ENCODE peak calls at places on chromosome 14, in ten cellular contexts. One of them, this sample, is unnamed.

GRCh38 chr14:53190938-53191337 is 37.8 kb upstream of the DDHD1 start:
- DNase-seq in H1: no peak
- DNase-seq in WERI-Rb-1: no peak
- DNase-seq in heart left ventricle: no peak
- DNase-seq in tibial artery: no peak
- DNase-seq in mucosa of descending colon: no peak
- DNase-seq in coronary artery: no peak
- DNase-seq in retinal pigment epithelial cell: no peak
- DNase-seq in foreskin fibroblast: peak
- DNase-seq in ovary: no peak
- DNase-seq in this sample: no peak

GRCh38 chr14:42961509-42961908 is 1354.8 kb downstream of the LRFN5 start:
- DNase-seq in foreskin fibroblast: no peak
- DNase-seq in WERI-Rb-1: no peak
- DNase-seq in ovary: no peak
- DNase-seq in retinal pigment epithelial cell: no peak
- DNase-seq in mucosa of descending colon: no peak
- DNase-seq in H1: no peak
- DNase-seq in tibial artery: no peak
- DNase-seq in heart left ventricle: no peak
- DNase-seq in coronary artery: no peak
- DNase-seq in this sample: no peak

GRCh38 chr14:57746563-57746962 is 119.3 kb downstream of the SLC35F4 start:
- DNase-seq in foreskin fibroblast: no peak
- DNase-seq in ovary: no peak
- DNase-seq in heart left ventricle: no peak
- DNase-seq in retinal pigment epithelial cell: no peak
- DNase-seq in mucosa of descending colon: no peak
- DNase-seq in tibial artery: no peak
- DNase-seq in coronary artery: no peak
- DNase-seq in H1: no peak
- DNase-seq in WERI-Rb-1: no peak
- DNase-seq in this sample: no peak

GRCh38 chr14:77485901-77486678 is 12.5 kb downstream of the ISM2 start:
- DNase-seq in tibial artery: no peak
- DNase-seq in coronary artery: no peak
- DNase-seq in WERI-Rb-1: no peak
- DNase-seq in ovary: no peak
- DNase-seq in heart left ventricle: no peak
- DNase-seq in mucosa of descending colon: no peak
- DNase-seq in foreskin fibroblast: peak
- DNase-seq in H1: no peak
- DNase-seq in retinal pigment epithelial cell: no peak
- DNase-seq in this sample: no peak

GRCh38 chr14:31090872-31091764 is 64.9 kb upstream of the STRN3 start:
- DNase-seq in foreskin fibroblast: peak
- DNase-seq in coronary artery: peak
- DNase-seq in WERI-Rb-1: no peak
- DNase-seq in tibial artery: peak
- DNase-seq in H1: no peak
- DNase-seq in retinal pigment epithelial cell: peak
- DNase-seq in ovary: no peak
- DNase-seq in heart left ventricle: no peak
- DNase-seq in mucosa of descending colon: peak
- DNase-seq in this sample: no peak

GRCh38 chr14:106506901-106507305 is 980.5 kb downstream of the TMEM121 start:
- DNase-seq in WERI-Rb-1: no peak
- DNase-seq in coronary artery: no peak
- DNase-seq in mucosa of descending colon: peak
- DNase-seq in H1: no peak
- DNase-seq in heart left ventricle: no peak
- DNase-seq in ovary: no peak
- DNase-seq in tibial artery: no peak
- DNase-seq in foreskin fibroblast: no peak
- DNase-seq in retinal pigment epithelial cell: no peak
- DNase-seq in this sample: no peak

GRCh38 chr14:104923596-104924420 is 871 bp upstream of the PLD4 start:
- DNase-seq in ovary: no peak
- DNase-seq in mucosa of descending colon: no peak
- DNase-seq in heart left ventricle: no peak
- DNase-seq in foreskin fibroblast: no peak
- DNase-seq in tibial artery: no peak
- DNase-seq in coronary artery: no peak
- DNase-seq in retinal pigment epithelial cell: no peak
- DNase-seq in WERI-Rb-1: no peak
- DNase-seq in H1: no peak
- DNase-seq in this sample: no peak

GRCh38 chr14:71150737-71151136 is 243.5 kb downstream of the PCNX1 start:
- DNase-seq in tibial artery: no peak
- DNase-seq in foreskin fibroblast: no peak
- DNase-seq in WERI-Rb-1: no peak
- DNase-seq in retinal pigment epithelial cell: no peak
- DNase-seq in heart left ventricle: no peak
- DNase-seq in mucosa of descending colon: no peak
- DNase-seq in coronary artery: no peak
- DNase-seq in ovary: no peak
- DNase-seq in H1: no peak
- DNase-seq in this sample: peak

DNA sequence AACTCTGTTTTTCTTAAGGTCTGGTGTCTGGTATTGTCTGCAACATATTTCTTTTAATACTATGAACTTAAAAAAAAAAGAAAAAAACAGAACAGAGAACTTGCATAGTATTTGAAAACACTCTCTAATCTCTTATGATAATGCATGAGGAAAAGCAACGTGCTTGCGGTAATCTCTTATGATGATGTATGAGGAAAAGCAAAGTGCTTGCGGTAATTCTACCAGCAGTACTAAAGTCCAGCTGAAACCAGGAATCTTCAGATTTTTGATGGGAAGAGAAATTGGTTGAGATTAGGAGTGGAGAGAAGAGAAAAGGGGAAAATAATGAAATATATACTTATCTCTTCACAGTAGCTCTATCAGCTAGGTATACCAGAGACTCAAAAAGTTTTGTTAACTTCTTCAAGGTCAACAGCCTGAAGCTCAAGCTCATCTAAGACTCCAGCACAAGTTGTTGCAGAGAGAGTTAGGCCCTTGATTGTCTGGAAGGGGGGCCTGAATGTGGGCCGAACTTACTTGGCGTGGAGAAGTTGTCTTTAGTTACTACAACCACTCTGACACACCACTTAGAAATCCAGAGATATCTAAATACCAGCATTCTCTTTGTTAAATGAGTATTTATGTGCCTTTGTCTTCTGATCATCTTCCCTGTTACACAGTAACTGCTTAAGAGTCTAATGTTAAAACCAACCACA is 240.4 kb downstream of the PRKD1 start:
- DNase-seq in H1: no peak
- DNase-seq in foreskin fibroblast: no peak
- DNase-seq in WERI-Rb-1: no peak
- DNase-seq in tibial artery: no peak
- DNase-seq in ovary: no peak
- DNase-seq in mucosa of descending colon: no peak
- DNase-seq in retinal pigment epithelial cell: no peak
- DNase-seq in heart left ventricle: no peak
- DNase-seq in coronary artery: no peak
- DNase-seq in this sample: no peak
- TF ChIP-seq CTCF in H1: no peak
- TF ChIP-seq CTCF in foreskin fibroblast: no peak
- TF ChIP-seq CTCF in WERI-Rb-1: no peak
- TF ChIP-seq CTCF in tibial artery: no peak
- TF ChIP-seq CTCF in ovary: no peak
- TF ChIP-seq CTCF in mucosa of descending colon: no peak
- TF ChIP-seq CTCF in retinal pigment epithelial cell: no peak
- TF ChIP-seq CTCF in heart left ventricle: no peak
- TF ChIP-seq CTCF in coronary artery: no peak
- TF ChIP-seq CTCF in this sample: no peak

GRCh38 chr14:90534838-90535555 is 138.2 kb downstream of the CALM1 start:
- DNase-seq in heart left ventricle: no peak
- DNase-seq in H1: no peak
- DNase-seq in coronary artery: no peak
- DNase-seq in foreskin fibroblast: no peak
- DNase-seq in WERI-Rb-1: no peak
- DNase-seq in retinal pigment epithelial cell: no peak
- DNase-seq in mucosa of descending colon: no peak
- DNase-seq in tibial artery: no peak
- DNase-seq in ovary: no peak
- DNase-seq in this sample: no peak

GRCh38 chr14:90536092-90536491 is 139.3 kb downstream of the CALM1 start:
- DNase-seq in heart left ventricle: peak
- DNase-seq in retinal pigment epithelial cell: no peak
- DNase-seq in coronary artery: no peak
- DNase-seq in ovary: peak
- DNase-seq in H1: no peak
- DNase-seq in foreskin fibroblast: no peak
- DNase-seq in WERI-Rb-1: peak
- DNase-seq in tibial artery: no peak
- DNase-seq in mucosa of descending colon: no peak
- DNase-seq in this sample: no peak

GRCh38 chr14:90535556-90535930 is 138.7 kb downstream of the CALM1 start:
- DNase-seq in foreskin fibroblast: no peak
- DNase-seq in ovary: no peak
- DNase-seq in coronary artery: no peak
- DNase-seq in heart left ventricle: no peak
- DNase-seq in mucosa of descending colon: no peak
- DNase-seq in tibial artery: no peak
- DNase-seq in retinal pigment epithelial cell: no peak
- DNase-seq in WERI-Rb-1: no peak
- DNase-seq in H1: no peak
- DNase-seq in this sample: no peak

GRCh38 chr14:90538095-90538494 is 141.3 kb downstream of the CALM1 start:
- DNase-seq in retinal pigment epithelial cell: no peak
- DNase-seq in mucosa of descending colon: no peak
- DNase-seq in WERI-Rb-1: no peak
- DNase-seq in coronary artery: no peak
- DNase-seq in tibial artery: no peak
- DNase-seq in heart left ventricle: no peak
- DNase-seq in H1: no peak
- DNase-seq in ovary: no peak
- DNase-seq in foreskin fibroblast: no peak
- DNase-seq in this sample: no peak

DNA sequence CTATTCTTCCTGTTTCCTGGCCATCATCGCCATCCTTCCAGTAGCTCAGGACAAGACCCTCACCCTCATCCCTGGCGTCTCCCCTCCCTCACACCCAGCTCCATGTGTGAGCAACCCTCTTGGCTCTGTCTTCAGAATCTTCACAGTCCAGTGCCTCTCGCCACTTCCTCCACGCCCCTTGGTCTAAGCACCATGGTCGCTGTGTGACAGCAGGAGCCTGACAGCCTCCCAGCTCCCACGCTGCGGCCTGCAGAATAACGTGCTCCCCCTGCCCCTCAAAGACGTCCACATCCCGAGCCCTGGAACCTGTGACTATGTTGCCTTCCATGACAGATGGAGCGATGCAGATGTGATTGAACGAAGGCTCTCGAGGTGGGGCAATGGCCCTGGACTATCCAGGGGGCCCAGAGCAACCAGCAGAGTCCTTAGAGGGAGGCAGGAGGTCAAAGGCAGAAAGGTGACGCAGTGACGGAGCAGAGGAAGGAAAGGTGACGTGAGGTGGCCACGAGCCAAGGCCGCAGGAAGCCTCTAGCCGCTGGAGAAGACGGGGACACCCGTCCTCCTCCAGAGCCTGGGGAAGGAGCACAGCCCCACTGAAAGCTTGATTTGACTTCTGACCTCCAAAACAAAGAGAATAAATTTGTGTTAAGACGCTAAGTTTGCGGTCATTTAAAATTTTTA is 139.8 kb downstream of the CALM1 start:
- DNase-seq in tibial artery: no peak
- DNase-seq in heart left ventricle: no peak
- DNase-seq in coronary artery: no peak
- DNase-seq in H1: no peak
- DNase-seq in retinal pigment epithelial cell: no peak
- DNase-seq in WERI-Rb-1: no peak
- DNase-seq in foreskin fibroblast: no peak
- DNase-seq in ovary: no peak
- DNase-seq in mucosa of descending colon: no peak
- DNase-seq in this sample: no peak
- H3K4me3 ChIP-seq in tibial artery: no peak
- H3K4me3 ChIP-seq in heart left ventricle: no peak
- H3K4me3 ChIP-seq in coronary artery: no peak
- H3K4me3 ChIP-seq in H1: no peak
- H3K4me3 ChIP-seq in retinal pigment epithelial cell: no peak
- H3K4me3 ChIP-seq in WERI-Rb-1: no peak
- H3K4me3 ChIP-seq in foreskin fibroblast: no peak
- H3K4me3 ChIP-seq in ovary: no peak
- H3K4me3 ChIP-seq in mucosa of descending colon: no peak
- H3K4me3 ChIP-seq in this sample: no peak

GRCh38 chr14:68762944-68763831 is 29.7 kb downstream of the ZFP36L1 start:
- DNase-seq in tibial artery: no peak
- DNase-seq in foreskin fibroblast: peak
- DNase-seq in heart left ventricle: peak
- DNase-seq in H1: no peak
- DNase-seq in WERI-Rb-1: peak
- DNase-seq in coronary artery: no peak
- DNase-seq in mucosa of descending colon: peak
- DNase-seq in retinal pigment epithelial cell: no peak
- DNase-seq in ovary: peak
- DNase-seq in this sample: peak
- TF ChIP-seq CTCF in tibial artery: no peak
- TF ChIP-seq CTCF in foreskin fibroblast: no peak
- TF ChIP-seq CTCF in heart left ventricle: no peak
- TF ChIP-seq CTCF in H1: no peak
- TF ChIP-seq CTCF in WERI-Rb-1: peak
- TF ChIP-seq CTCF in coronary artery: no peak
- TF ChIP-seq CTCF in mucosa of descending colon: no peak
- TF ChIP-seq CTCF in retinal pigment epithelial cell: no peak
- TF ChIP-seq CTCF in ovary: peak
- TF ChIP-seq CTCF in this sample: no peak

GRCh38 chr14:94126800-94127199 is 2.6 kb downstream of the IFI27L2 start:
- DNase-seq in retinal pigment epithelial cell: no peak
- DNase-seq in H1: no peak
- DNase-seq in foreskin fibroblast: no peak
- DNase-seq in tibial artery: no peak
- DNase-seq in ovary: no peak
- DNase-seq in WERI-Rb-1: no peak
- DNase-seq in coronary artery: no peak
- DNase-seq in heart left ventricle: no peak
- DNase-seq in mucosa of descending colon: no peak
- DNase-seq in this sample: no peak

GRCh38 chr14:94129111-94129757 is at the start of gene IFI27L2:
- DNase-seq in coronary artery: peak
- DNase-seq in H1: peak
- DNase-seq in WERI-Rb-1: peak
- DNase-seq in mucosa of descending colon: peak
- DNase-seq in foreskin fibroblast: peak
- DNase-seq in tibial artery: peak
- DNase-seq in ovary: peak
- DNase-seq in retinal pigment epithelial cell: peak
- DNase-seq in heart left ventricle: peak
- DNase-seq in this sample: peak

GRCh38 chr14:94129758-94130414 is 482 bp upstream of the IFI27L2 start:
- DNase-seq in mucosa of descending colon: peak
- DNase-seq in foreskin fibroblast: peak
- DNase-seq in ovary: peak
- DNase-seq in H1: no peak
- DNase-seq in coronary artery: peak
- DNase-seq in WERI-Rb-1: peak
- DNase-seq in heart left ventricle: peak
- DNase-seq in retinal pigment epithelial cell: no peak
- DNase-seq in tibial artery: peak
- DNase-seq in this sample: no peak

GRCh38 chr14:94127330-94127729 is 2.1 kb downstream of the IFI27L2 start:
- DNase-seq in heart left ventricle: no peak
- DNase-seq in coronary artery: no peak
- DNase-seq in WERI-Rb-1: no peak
- DNase-seq in H1: no peak
- DNase-seq in foreskin fibroblast: no peak
- DNase-seq in retinal pigment epithelial cell: no peak
- DNase-seq in ovary: no peak
- DNase-seq in mucosa of descending colon: no peak
- DNase-seq in tibial artery: no peak
- DNase-seq in this sample: no peak

GRCh38 chr14:94128216-94128839 is 1.1 kb downstream of the IFI27L2 start:
- DNase-seq in ovary: no peak
- DNase-seq in heart left ventricle: no peak
- DNase-seq in mucosa of descending colon: no peak
- DNase-seq in WERI-Rb-1: no peak
- DNase-seq in tibial artery: no peak
- DNase-seq in foreskin fibroblast: no peak
- DNase-seq in coronary artery: no peak
- DNase-seq in retinal pigment epithelial cell: no peak
- DNase-seq in H1: no peak
- DNase-seq in this sample: peak
- H3K4me3 ChIP-seq in ovary: no peak
- H3K4me3 ChIP-seq in heart left ventricle: peak
- H3K4me3 ChIP-seq in mucosa of descending colon: no peak
- H3K4me3 ChIP-seq in WERI-Rb-1: no peak
- H3K4me3 ChIP-seq in tibial artery: peak
- H3K4me3 ChIP-seq in foreskin fibroblast: peak
- H3K4me3 ChIP-seq in coronary artery: peak
- H3K4me3 ChIP-seq in retinal pigment epithelial cell: no peak
- H3K4me3 ChIP-seq in H1: peak
- H3K4me3 ChIP-seq in this sample: no peak

This sample was measured in suprapubic skin.